ENCODE peak calls at places on chromosomes 13 and 19, in eight cellular contexts. A, E, X, K, V, P, N and B are unnamed samples.
A peak's percentile ranks its signal among the peaks of the same experiment; 100 is the strongest.

GRCh38 chr13:20482275-20482761 is 43.3 kb downstream of the CRYL1 start:
- DNase-seq in K (no peak), N (no peak), A (no peak), V (no peak), P (peak; percentile 36), E (no peak), X (no peak), B (no peak)

GRCh38 chr13:51624695-51625345 is 40.6 kb downstream of the WDFY2 start:
- DNase-seq in V (no peak), X (no peak), N (no peak), A (no peak), E (no peak), K (no peak), P (no peak), B (no peak)

GRCh38 chr13:39779337-39780270 is 124.1 kb downstream of the COG6 start:
- DNase-seq in N (no peak), E (no peak), V (no peak), A (no peak), P (no peak), X (no peak), K (no peak), B (no peak)

GRCh38 chr19:17618919-17619318 is 63.5 kb downstream of the COLGALT1 start:
- DNase-seq in P (no peak), N (peak; percentile 54), X (no peak), A (no peak), V (no peak), E (no peak), K (no peak), B (no peak)

GRCh38 chr13:113272791-113273190 is 24.2 kb upstream of the LAMP1 start:
- DNase-seq in P (no peak), N (no peak), E (no peak), K (no peak), A (peak; percentile 65), V (no peak), X (no peak), B (no peak)

GRCh38 chr13:45807520-45808099 is 43.9 kb downstream of the SIAH3 start:
- DNase-seq in X (peak; percentile 47), P (no peak), V (peak; percentile 43), A (no peak), E (no peak), N (no peak), K (no peak), B (peak; percentile 28)

GRCh38 chr19:38559428-38560401 is 58.0 kb downstream of the MAP4K1 start:
- DNase-seq in V (peak; percentile 47), A (peak; percentile 4), E (no peak), X (no peak), K (no peak), P (no peak), N (peak; percentile 69), B (no peak)

GRCh38 chr13:43908156-43909126 is 28.7 kb downstream of the LACC1 start:
- DNase-seq in N (no peak), K (no peak), E (no peak), A (no peak), V (peak; percentile 80), X (no peak), P (no peak), B (peak; percentile 5)

GRCh38 chr13:113109151-113110047 is 3.8 kb downstream of the F7 start:
- DNase-seq in K (peak; percentile 80), N (peak; percentile 65), A (peak; percentile 41), X (peak; percentile 25), E (no peak), P (no peak), V (no peak), B (no peak)

GRCh38 chr19:57559008-57559403 is 657 bp downstream of the ZNF550 start:
- DNase-seq in P (no peak), K (no peak), E (no peak), V (peak; percentile 45), X (peak; percentile 55), A (peak; percentile 43), N (peak; percentile 72), B (no peak)

GRCh38 chr13:71661921-71662320 is 205.1 kb downstream of the DACH1 start:
- DNase-seq in P (no peak), A (no peak), K (no peak), E (no peak), V (peak; percentile 0), X (no peak), N (no peak), B (no peak)

GRCh38 chr19:29596885-29597525 is 9.1 kb upstream of the POP4 start:
- DNase-seq in X (no peak), V (peak; percentile 28), A (no peak), P (no peak), N (no peak), E (no peak), K (no peak), B (peak; percentile 33)

GRCh38 chr19:10517760-10518443 is 655 bp upstream of the S1PR5 start:
- DNase-seq in N (no peak), K (peak; percentile 73), P (no peak), A (no peak), E (no peak), X (peak; percentile 39), V (peak; percentile 61), B (no peak)

DNA sequence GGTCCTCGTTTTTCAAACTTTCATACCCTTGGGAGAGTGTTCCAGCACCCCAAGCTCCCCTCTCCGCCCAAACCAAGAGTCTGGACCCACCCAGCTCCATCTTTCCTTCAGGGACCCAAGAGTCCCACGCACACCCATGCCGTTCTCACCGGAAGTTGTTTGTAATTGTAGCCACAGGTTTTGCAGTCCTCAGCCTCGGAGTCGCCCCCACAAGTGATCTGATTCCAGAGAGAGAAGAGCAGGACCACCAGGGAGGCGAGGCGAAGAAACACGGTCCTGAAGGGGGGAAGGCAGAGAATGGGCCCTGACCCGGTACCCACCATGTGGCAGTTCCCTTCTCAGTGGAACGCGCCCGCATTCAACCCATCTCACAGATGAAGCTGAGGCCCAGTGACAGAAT is 3.4 kb upstream of the LENG1 start:
- DNase-seq in A (no peak), V (no peak), K (no peak), P (no peak), N (no peak), X (no peak), E (no peak), B (no peak)
- H3K9me3 ChIP-seq in A (no peaks in the 10 kb centered on the region), V (no peaks in the 10 kb centered on the region), K (no peaks in the 10 kb centered on the region), P (no peaks in the 10 kb centered on the region), N (no peaks in the 10 kb centered on the region), X (no peaks in the 10 kb centered on the region), E (no peaks in the 10 kb centered on the region), B (no peaks in the 10 kb centered on the region)

DNA sequence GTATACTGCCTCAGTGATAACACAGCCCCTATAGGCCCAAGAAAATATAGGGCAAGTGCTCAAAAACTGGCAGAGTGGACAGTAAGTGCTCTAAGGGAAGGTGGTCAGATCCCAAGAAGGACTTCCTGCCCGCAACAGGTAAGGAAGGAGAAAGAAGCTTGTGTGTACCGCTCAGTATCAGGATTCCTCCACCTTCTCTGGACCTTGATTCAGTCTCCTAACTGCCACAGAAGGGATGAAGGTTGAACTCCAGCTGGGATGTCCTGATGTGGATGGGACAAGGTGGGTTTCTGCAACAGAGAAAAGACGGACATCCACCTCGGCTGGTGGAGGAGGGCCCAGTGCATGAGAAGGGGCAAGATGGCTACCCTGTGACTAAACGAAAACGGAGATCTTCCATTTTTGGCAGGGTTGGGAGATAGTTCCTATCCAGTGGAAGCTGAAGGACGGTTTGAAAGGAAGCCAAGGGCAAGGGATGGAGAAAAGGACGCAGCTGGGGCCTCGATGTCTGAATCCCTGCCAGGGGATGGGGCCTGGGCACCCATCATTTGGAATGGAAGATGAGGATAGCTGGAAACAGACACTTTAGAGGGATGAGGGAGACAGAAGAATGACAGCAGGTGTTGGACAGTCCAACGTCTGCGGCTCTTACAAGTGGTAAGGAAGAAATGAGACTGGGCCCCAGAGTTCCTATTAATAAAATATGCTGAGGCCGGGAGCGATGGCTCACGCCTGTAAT is 1.3 kb upstream of the ATF5 start:
- DNase-seq in X (no peak), V (no peak), E (no peak), P (no peak), K (no peak), N (no peak), A (no peak), B (no peak)
- H3K4me1 ChIP-seq in X (no peaks in the 10 kb centered on the region), V (peaks cover 27% of the 10 kb centered on the region), E (peaks cover 10% of the 10 kb centered on the region), P (peaks cover 26% of the 10 kb centered on the region), K (peaks cover 25% of the 10 kb centered on the region), N (peaks cover 79% of the 10 kb centered on the region), A (peaks cover 28% of the 10 kb centered on the region), B (peaks cover 12% of the 10 kb centered on the region)

DNA sequence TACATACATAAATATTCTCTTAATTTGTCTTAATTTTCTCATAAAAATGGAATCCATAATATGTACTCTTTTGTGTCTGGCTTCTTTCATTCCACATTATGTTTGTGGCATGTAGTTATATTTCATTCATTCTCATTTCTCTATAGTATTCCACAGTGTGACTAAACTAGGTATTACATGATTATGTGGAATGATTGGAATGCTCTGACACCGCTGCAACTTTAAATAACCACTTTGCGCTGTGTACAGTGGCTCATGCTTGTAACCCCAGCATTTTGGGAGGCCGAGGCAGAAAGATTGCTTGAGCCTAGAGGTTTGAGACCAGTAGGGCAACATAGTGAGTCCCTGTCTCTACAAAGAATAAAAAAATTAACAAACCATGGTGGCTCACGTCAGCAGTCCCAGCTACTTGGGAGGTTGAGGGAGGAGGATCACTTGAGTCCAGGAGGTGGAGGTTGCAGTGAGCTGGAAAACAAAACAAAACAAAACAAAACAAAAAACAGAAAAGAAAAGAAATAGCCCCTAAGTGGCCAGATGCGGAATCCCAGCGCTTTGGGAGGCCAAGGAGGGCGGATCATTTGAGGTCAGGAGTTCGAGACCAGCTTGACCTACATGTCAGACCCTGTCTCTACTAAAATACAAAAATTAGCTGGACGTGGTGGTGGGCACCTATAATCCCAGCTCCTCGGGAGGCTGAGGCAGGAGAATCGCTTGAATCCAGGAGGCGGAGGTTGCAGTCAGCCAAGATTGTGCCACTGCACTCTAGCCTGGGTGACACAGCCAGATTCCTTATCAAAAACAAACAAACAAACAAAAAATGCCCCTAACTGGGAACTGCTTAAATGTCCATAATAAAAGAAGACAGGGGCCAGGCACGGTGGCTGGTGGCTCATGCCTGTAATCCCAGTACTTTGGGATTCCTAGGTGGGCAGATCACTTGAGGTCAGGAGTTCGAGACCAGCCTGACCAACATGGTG is 8.0 kb upstream of the SAE1 start:
- DNase-seq in N (no peak), V (peak; percentile 78), K (no peak), E (no peak), P (no peak), X (no peak), A (no peak), B (peak; percentile 72)
- H3K9me3 ChIP-seq in N (no peaks in the 10 kb centered on the region), V (no peaks in the 10 kb centered on the region), K (no peaks in the 10 kb centered on the region), E (no peaks in the 10 kb centered on the region), P (no peaks in the 10 kb centered on the region), X (no peaks in the 10 kb centered on the region), A (no peaks in the 10 kb centered on the region), B (no peaks in the 10 kb centered on the region)

GRCh38 chr13:110014719-110015118 is 228.3 kb upstream of the IRS2 start:
- DNase-seq in V (no peak), N (no peak), E (no peak), A (no peak), P (no peak), X (no peak), K (no peak), B (no peak)
- H3K4me1 ChIP-seq in V (peaks cover 44% of the 10 kb centered on the region), N (no peaks in the 10 kb centered on the region), E (no peaks in the 10 kb centered on the region), A (no peaks in the 10 kb centered on the region), P (no peaks in the 10 kb centered on the region), X (no peaks in the 10 kb centered on the region), K (no peaks in the 10 kb centered on the region), B (no peaks in the 10 kb centered on the region)

DNA sequence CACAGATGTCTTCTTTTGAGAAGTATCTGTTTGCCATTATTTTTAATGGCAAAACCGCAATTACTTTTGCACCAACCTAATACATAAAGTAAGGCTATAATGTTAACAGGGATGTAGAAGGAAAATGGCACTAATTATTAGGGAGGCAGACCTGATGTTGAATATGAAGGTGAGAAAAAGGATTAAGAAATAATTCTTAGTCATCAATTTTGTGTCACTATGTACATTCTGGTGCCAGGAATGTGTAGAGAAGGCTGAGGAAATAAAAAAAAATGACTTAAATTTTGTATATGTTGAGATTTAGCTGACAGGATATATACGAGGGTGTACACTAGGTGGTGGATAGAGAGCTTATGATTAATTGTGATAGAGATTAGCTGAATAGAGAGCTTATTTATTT is 12.6 kb downstream of the ZNF585B start:
- DNase-seq in K (no peak), X (no peak), V (no peak), P (no peak), E (no peak), N (no peak), A (no peak), B (no peak)
- H3K9me3 ChIP-seq in K (peaks cover 57% of the 10 kb centered on the region), X (peaks cover 58% of the 10 kb centered on the region), V (peaks cover 33% of the 10 kb centered on the region), P (no peaks in the 10 kb centered on the region), E (peaks cover 31% of the 10 kb centered on the region), N (peaks cover 6% of the 10 kb centered on the region), A (peaks cover 60% of the 10 kb centered on the region), B (peaks cover 4% of the 10 kb centered on the region)